ENCODE peak calls at places on chromosomes 6 and 20, in six cellular contexts. U is A549, X is endothelial cell of umbilical vein, D is GM12878, J is HepG2, I is K562. M is an unnamed sample.

GRCh38 chr6:156013155-156013554 is 557.5 kb upstream of the NOX3 start:
- DNase-seq in D (no peak), U (no peak), J (no peak), I (no peak), X (peak), M (no peak)

GRCh38 chr6:89278956-89279355 is 36.1 kb downstream of the GABRR2 start:
- DNase-seq in U (no peak), X (no peak), I (no peak), J (no peak), D (no peak), M (no peak)

GRCh38 chr6:24566020-24566752 is 71.4 kb downstream of the ALDH5A1 start:
- DNase-seq in J (peak), I (no peak), U (no peak), D (no peak), X (no peak), M (no peak)

GRCh38 chr6:51025082-51025777 is 206.6 kb downstream of the TFAP2B start:
- DNase-seq in I (peak), U (no peak), D (no peak), J (peak), X (no peak), M (no peak)

GRCh38 chr20:61806314-61806713 is 259.4 kb downstream of the TAF4 start:
- DNase-seq in X (no peak), I (no peak), J (no peak), D (no peak), U (no peak), M (no peak)

GRCh38 chr6:17297261-17298080 is 16.3 kb downstream of the RBM24 start:
- DNase-seq in D (no peak), U (no peak), X (no peak), I (no peak), J (no peak), M (no peak)

GRCh38 chr20:50975701-50976330 is 17.2 kb downstream of the MOCS3 start:
- DNase-seq in U (no peak), X (no peak), I (no peak), J (no peak), D (no peak), M (no peak)

GRCh38 chr20:22801528-22801927 is 217.2 kb upstream of the FOXA2 start:
- DNase-seq in X (no peak), D (no peak), J (no peak), U (no peak), I (no peak), M (no peak)

GRCh38 chr6:111480988-111481830 is 1.8 kb downstream of the REV3L start:
- DNase-seq in J (no peak), X (peak), I (no peak), D (no peak), U (no peak), M (no peak)

GRCh38 chr6:33856655-33857054 is 52.9 kb upstream of the MLN start:
- DNase-seq in D (peak), U (no peak), J (no peak), X (no peak), I (no peak), M (peak)

GRCh38 chr6:7431594-7432390 is 42.2 kb downstream of the RIOK1 start:
- DNase-seq in U (no peak), D (no peak), I (peak), X (no peak), J (peak), M (no peak)

GRCh38 chr20:45727044-45727443 is 4.9 kb downstream of the SPINT4 start:
- DNase-seq in J (no peak), U (no peak), X (no peak), D (no peak), I (no peak), M (peak)

GRCh38 chr20:19348582-19348981 is 136.1 kb downstream of the SLC24A3 start:
- DNase-seq in X (no peak), D (no peak), J (no peak), U (no peak), I (no peak), M (no peak)

GRCh38 chr6:167762259-167762962 is 64.3 kb upstream of the AFDN start:
- DNase-seq in J (peak), U (no peak), D (no peak), I (no peak), X (no peak), M (no peak)

GRCh38 chr6:170037541-170038250 is 253.2 kb downstream of the DLL1 start:
- DNase-seq in J (no peak), U (no peak), D (no peak), I (no peak), X (no peak), M (no peak)

GRCh38 chr6:56958481-56958880 is 3.6 kb downstream of the BEND6 start:
- DNase-seq in J (no peak), D (no peak), U (no peak), X (no peak), I (no peak), M (no peak)

GRCh38 chr6:150598858-150599198 is 857 bp upstream of the PLEKHG1 start:
- DNase-seq in X (no peak), I (no peak), D (no peak), J (no peak), U (no peak), M (no peak)

GRCh38 chr20:57835053-57835452 is 125.2 kb upstream of the PMEPA1 start:
- DNase-seq in I (no peak), U (no peak), J (no peak), D (no peak), X (no peak), M (no peak)

GRCh38 chr6:115766745-115767462 is 293.8 kb downstream of the FRK start:
- DNase-seq in U (no peak), J (no peak), I (no peak), D (no peak), X (no peak), M (no peak)

GRCh38 chr6:76764057-76764456 is 691.6 kb upstream of the IMPG1 start:
- DNase-seq in I (no peak), U (no peak), J (no peak), X (no peak), D (no peak), M (no peak)

GRCh38 chr6:52994031-52994788 is 874 bp downstream of the GSTA4 start:
- DNase-seq in X (peak), I (no peak), J (peak), D (no peak), U (peak), M (no peak)

GRCh38 chr20:57795347-57795697 is 85.5 kb upstream of the PMEPA1 start:
- DNase-seq in D (no peak), I (no peak), U (no peak), X (no peak), J (peak), M (no peak)

GRCh38 chr20:8432435-8433148 is 300.5 kb downstream of the PLCB1 start:
- DNase-seq in J (no peak), X (no peak), D (no peak), U (no peak), I (no peak), M (no peak)

GRCh38 chr6:150492941-150493340 is 106.7 kb upstream of the PLEKHG1 start:
- DNase-seq in J (no peak), I (no peak), D (no peak), X (peak), U (no peak), M (no peak)

GRCh38 chr6:116221067-116221466 is 32.8 kb downstream of the TSPYL4 start:
- DNase-seq in D (no peak), X (peak), I (no peak), U (no peak), J (no peak), M (peak)

GRCh38 chr20:50292324-50293243 is 102.0 kb downstream of the CEBPB start:
- DNase-seq in U (peak), D (no peak), I (peak), X (peak), J (peak), M (peak)

GRCh38 chr20:1333462-1334369 is 4.8 kb upstream of the SDCBP2 start:
- DNase-seq in X (no peak), D (no peak), J (no peak), U (no peak), I (no peak), M (no peak)

GRCh38 chr6:163422574-163422973 is 8.1 kb downstream of the QKI start:
- DNase-seq in U (no peak), X (no peak), J (no peak), I (no peak), D (no peak), M (peak)

GRCh38 chr20:24786646-24787045 is 162.4 kb upstream of the CST7 start:
- DNase-seq in J (no peak), U (no peak), I (no peak), X (no peak), D (no peak), M (no peak)

GRCh38 chr6:12911387-12911960 is 194.9 kb downstream of the PHACTR1 start:
- DNase-seq in D (no peak), X (peak), U (peak), I (peak), J (peak), M (peak)

GRCh38 chr20:56760610-56761009 is 131.5 kb downstream of the TFAP2C start:
- DNase-seq in X (no peak), I (no peak), J (no peak), U (no peak), D (no peak), M (no peak)

GRCh38 chr6:135875446-135875845 is 23.9 kb downstream of the PDE7B start:
- DNase-seq in I (no peak), J (no peak), D (no peak), X (no peak), U (no peak), M (no peak)

GRCh38 chr6:2746557-2747061 is 4.1 kb downstream of the MYLK4 start:
- DNase-seq in X (no peak), J (no peak), U (no peak), D (no peak), I (no peak), M (no peak)

GRCh38 chr6:21908117-21908848 is 314.7 kb downstream of the SOX4 start:
- DNase-seq in X (no peak), I (no peak), D (no peak), U (no peak), J (no peak), M (no peak)

GRCh38 chr20:48603819-48604405 is 223.9 kb downstream of the PREX1 start:
- DNase-seq in J (no peak), X (no peak), D (no peak), U (no peak), I (no peak), M (no peak)

GRCh38 chr6:78701407-78701806 is 165.9 kb upstream of the IRAK1BP1 start:
- DNase-seq in U (no peak), I (no peak), J (no peak), D (no peak), X (no peak), M (no peak)

GRCh38 chr6:46015119-46015968 is at the start of gene CLIC5:
- DNase-seq in D (no peak), I (peak), X (no peak), J (no peak), U (peak), M (no peak)

GRCh38 chr20:51752343-51752951 is 15.7 kb downstream of the ATP9A start:
- DNase-seq in I (no peak), U (peak), D (no peak), X (peak), J (peak), M (no peak)

GRCh38 chr6:97705568-97705967 is 422.6 kb upstream of the MMS22L start:
- DNase-seq in U (no peak), J (peak), I (no peak), X (no peak), D (no peak), M (peak)

GRCh38 chr6:138577151-138577915 is 78.0 kb upstream of the NHSL1 start:
- DNase-seq in I (no peak), U (no peak), J (no peak), D (peak), X (no peak), M (no peak)
- TF ChIP-seq MYC in I (no peak), U (no peak), J (no peak), D (no peak), X (no peak), M (no peak)

GRCh38 chr20:3784863-3785239 is 1.7 kb downstream of the CENPB start:
- DNase-seq in D (no peak), I (no peak), X (no peak), U (no peak), J (no peak), M (no peak)

GRCh38 chr20:3785240-3786125 is 1.1 kb downstream of the CENPB start:
- DNase-seq in X (peak), I (peak), U (no peak), D (no peak), J (no peak), M (peak)

GRCh38 chr20:3788685-3789155 is 2.2 kb upstream of the CENPB start:
- DNase-seq in X (no peak), U (no peak), I (no peak), J (no peak), D (no peak), M (no peak)

GRCh38 chr20:3786126-3786484 is 435 bp downstream of the CENPB start:
- DNase-seq in I (no peak), J (no peak), U (no peak), D (no peak), X (peak), M (peak)

GRCh38 chr20:3786665-3787639 is at the start of gene CENPB:
- DNase-seq in I (peak), X (peak), J (peak), D (no peak), U (peak), M (peak)
- TF ChIP-seq POLR2A in I (no peak), X (no peak), J (peak), D (peak), U (peak), M (peak)

GRCh38 chr20:44635877-44636276 is 15.6 kb downstream of the ADA start:
- DNase-seq in X (no peak), I (no peak), D (no peak), U (no peak), J (no peak), M (no peak)

GRCh38 chr20:44640522-44640921 is 11.0 kb downstream of the ADA start:
- DNase-seq in X (no peak), D (no peak), U (no peak), I (no peak), J (no peak), M (no peak)

GRCh38 chr20:44637042-44637441 is 14.5 kb downstream of the ADA start:
- DNase-seq in U (no peak), I (no peak), J (no peak), D (no peak), X (no peak), M (no peak)

GRCh38 chr20:44641305-44641704 is 10.2 kb downstream of the ADA start:
- DNase-seq in D (no peak), I (no peak), J (no peak), U (no peak), X (no peak), M (peak)

GRCh38 chr20:44637490-44638372 is 13.8 kb downstream of the ADA start:
- DNase-seq in J (no peak), X (no peak), I (no peak), D (no peak), U (no peak), M (no peak)
- TF ChIP-seq MAX in J (no peak), X (no peak), I (no peak), D (no peak), U (no peak), M (no peak)

GRCh38 chr6:5499644-5500306 is 238.5 kb downstream of the FARS2 start:
- DNase-seq in U (no peak), D (no peak), J (no peak), X (peak), I (no peak), M (no peak)

GRCh38 chr6:5501837-5502236 is 240.5 kb downstream of the FARS2 start:
- DNase-seq in U (no peak), X (no peak), J (no peak), D (no peak), I (no peak), M (peak)

GRCh38 chr6:5493806-5494205 is 232.5 kb downstream of the FARS2 start:
- DNase-seq in U (no peak), J (no peak), I (no peak), X (no peak), D (no peak), M (no peak)

GRCh38 chr6:5497896-5498578 is 236.7 kb downstream of the FARS2 start:
- DNase-seq in X (peak), D (no peak), U (no peak), I (no peak), J (no peak), M (no peak)

DNA sequence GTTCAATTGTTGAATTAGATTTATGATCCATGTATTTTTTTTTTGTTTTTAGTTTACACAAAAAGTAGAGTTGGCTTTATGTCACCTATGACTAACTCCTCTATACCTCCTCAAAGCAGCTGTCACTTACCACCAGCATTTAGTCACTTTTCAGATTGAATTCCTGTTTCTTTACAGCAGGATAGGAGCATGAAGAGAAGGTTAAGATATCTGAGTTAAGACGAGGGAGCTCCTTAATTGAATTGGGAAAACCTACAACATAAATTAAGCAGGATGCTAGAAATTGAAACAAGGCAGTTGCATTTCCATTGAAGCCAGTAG is 237.2 kb downstream of the FARS2 start:
- DNase-seq in J (no peak), D (no peak), I (no peak), U (no peak), X (peak), M (no peak)
- TF ChIP-seq MYC in J (no peak), D (no peak), I (no peak), U (no peak), X (no peak), M (no peak)

DNA sequence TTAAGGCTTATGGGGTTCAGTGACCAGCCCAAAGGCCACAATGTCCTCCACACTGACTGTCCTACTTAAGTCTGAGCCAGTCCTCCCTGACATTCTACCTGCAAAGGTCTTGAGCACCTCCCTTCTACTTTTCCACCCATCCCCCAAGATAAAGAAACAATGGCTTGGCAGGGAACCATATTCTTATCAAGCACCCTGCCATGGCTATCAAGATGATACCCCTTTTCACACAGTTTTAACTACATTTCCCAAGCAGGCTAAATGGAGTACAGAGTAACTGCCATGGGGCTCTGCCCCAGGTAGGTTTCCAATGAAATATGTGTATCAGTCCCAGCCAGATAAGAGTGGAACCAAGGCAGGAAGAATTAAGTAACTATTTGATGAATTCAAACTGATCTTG is 85.9 kb upstream of the MOCS1 start:
- DNase-seq in I (no peak), J (no peak), X (no peak), U (no peak), D (no peak), M (no peak)
- TF ChIP-seq POLR2A in I (no peak), J (no peak), X (no peak), U (no peak), D (no peak), M (no peak)

GRCh38 chr20:3485913-3486312 is 15.1 kb downstream of the ATRN start:
- DNase-seq in D (no peak), I (no peak), X (no peak), U (no peak), J (no peak), M (no peak)
- TF ChIP-seq MAX in D (no peak), I (no peak), X (no peak), U (no peak), J (no peak), M (no peak)

GRCh38 chr6:47342824-47343223 is 33.1 kb upstream of the TNFRSF21 start:
- DNase-seq in J (no peak), D (no peak), X (no peak), I (no peak), U (no peak), M (no peak)

GRCh38 chr6:47345761-47346160 is 36.1 kb upstream of the TNFRSF21 start:
- DNase-seq in I (no peak), J (no peak), D (no peak), U (no peak), X (no peak), M (no peak)

GRCh38 chr6:47348316-47348863 is 38.7 kb upstream of the TNFRSF21 start:
- DNase-seq in U (no peak), X (no peak), I (no peak), D (no peak), J (no peak), M (no peak)

GRCh38 chr6:47343631-47344421 is 34.1 kb upstream of the TNFRSF21 start:
- DNase-seq in J (no peak), U (no peak), X (peak), D (no peak), I (no peak), M (no peak)
- TF ChIP-seq MYC in J (no peak), U (no peak), X (no peak), D (no peak), I (no peak), M (no peak)

DNA sequence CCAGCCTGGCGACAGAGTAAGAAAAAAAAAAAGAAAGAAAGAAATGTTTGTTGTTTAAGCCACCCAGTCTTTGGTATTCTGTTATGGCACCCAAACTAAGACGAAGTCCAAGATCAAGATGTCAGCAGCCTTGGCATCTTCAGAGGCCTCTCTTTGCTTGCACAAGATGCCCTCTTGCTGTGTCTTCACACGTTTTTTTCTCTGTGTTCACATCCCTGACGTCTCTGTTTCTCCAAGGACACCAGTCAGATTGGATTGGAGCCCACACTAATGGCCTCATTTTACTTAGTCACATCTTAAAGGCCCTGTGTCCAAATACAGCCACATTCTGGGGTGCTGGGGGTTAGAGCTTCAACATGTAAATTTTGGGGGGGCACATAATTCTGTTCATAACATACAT is 380.9 kb downstream of the GJA1 start:
- DNase-seq in X (no peak), U (no peak), D (no peak), J (no peak), I (no peak), M (no peak)
- TF ChIP-seq POLR2A in X (no peak), U (no peak), D (no peak), J (no peak), I (no peak), M (no peak)

M was measured in NB4.